ENCODE peak calls at places on chromosomes 5 and 9, in five cellular contexts. B is mammary epithelial cell, R is AG09309, I is body of pancreas, T is A549. H is an unnamed sample.

GRCh38 chr9:93918071-93918470 is 37.1 kb downstream of the BARX1 start:
- DNase-seq in T (no peak), B (no peak), I (no peak), R (no peak), H (no peak)

GRCh38 chr9:33285502-33285901 is 4.8 kb upstream of the NFX1 start:
- DNase-seq in R (no peak), T (no peak), I (no peak), B (no peak), H (peak)

GRCh38 chr9:83304686-83305085 is 233.5 kb downstream of the FRMD3 start:
- DNase-seq in I (peak), B (no peak), R (peak), T (no peak), H (no peak)

GRCh38 chr9:91210318-91210717 is 151.4 kb downstream of the AUH start:
- DNase-seq in T (no peak), R (no peak), I (no peak), B (no peak), H (no peak)

GRCh38 chr5:172585114-172585513 is 55.9 kb upstream of the NEURL1B start:
- DNase-seq in T (no peak), I (no peak), R (no peak), B (no peak), H (no peak)

GRCh38 chr9:6833518-6834192 is 75.9 kb downstream of the KDM4C start:
- DNase-seq in I (no peak), B (no peak), T (peak), R (no peak), H (peak)

GRCh38 chr9:18379073-18379811 is 94.7 kb upstream of the ADAMTSL1 start:
- DNase-seq in T (peak), R (peak), B (peak), I (no peak), H (peak)

GRCh38 chr5:33997331-33997983 is 10.4 kb downstream of the AMACR start:
- DNase-seq in I (peak), R (peak), B (peak), T (peak), H (peak)

GRCh38 chr5:148788636-148789035 is 37.8 kb upstream of the ADRB2 start:
- DNase-seq in R (no peak), I (no peak), B (no peak), T (no peak), H (peak)

DNA sequence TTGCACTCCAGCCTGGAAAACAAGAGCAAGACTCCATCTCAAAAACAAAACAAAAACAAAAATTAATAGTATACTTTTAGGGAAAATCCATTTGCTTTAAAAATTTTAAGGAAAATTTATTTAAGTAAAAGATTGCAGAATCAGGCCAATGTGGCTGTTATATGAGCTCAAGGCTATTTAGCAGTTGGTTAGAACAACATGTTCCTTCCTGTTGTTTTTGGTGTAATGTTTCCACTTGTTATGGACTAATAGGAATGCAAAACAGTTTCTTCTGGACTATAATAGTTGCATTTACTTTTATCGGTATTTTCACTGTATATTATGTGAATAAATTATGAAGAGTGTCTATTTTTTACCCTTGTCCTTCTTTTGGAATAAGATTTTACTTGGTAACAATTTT is 3.0 kb upstream of the CDC42SE2 start:
- DNase-seq in I (no peak), T (no peak), B (no peak), R (no peak), H (peak)
- H3K4me3 ChIP-seq in I (no peak), T (no peak), B (no peak), R (no peak), H (no peak)

GRCh38 chr5:79146352-79146751 is 34.7 kb downstream of the BHMT start:
- DNase-seq in T (no peak), R (peak), I (no peak), B (peak), H (peak)

GRCh38 chr5:79149432-79149831 is 37.8 kb downstream of the BHMT start:
- DNase-seq in R (no peak), B (peak), T (no peak), I (no peak), H (peak)

GRCh38 chr5:79147076-79147475 is 35.5 kb downstream of the BHMT start:
- DNase-seq in T (no peak), R (no peak), I (no peak), B (no peak), H (no peak)

GRCh38 chr5:79140553-79140952 is 28.9 kb downstream of the BHMT start:
- DNase-seq in B (no peak), T (no peak), R (no peak), I (no peak), H (no peak)

DNA sequence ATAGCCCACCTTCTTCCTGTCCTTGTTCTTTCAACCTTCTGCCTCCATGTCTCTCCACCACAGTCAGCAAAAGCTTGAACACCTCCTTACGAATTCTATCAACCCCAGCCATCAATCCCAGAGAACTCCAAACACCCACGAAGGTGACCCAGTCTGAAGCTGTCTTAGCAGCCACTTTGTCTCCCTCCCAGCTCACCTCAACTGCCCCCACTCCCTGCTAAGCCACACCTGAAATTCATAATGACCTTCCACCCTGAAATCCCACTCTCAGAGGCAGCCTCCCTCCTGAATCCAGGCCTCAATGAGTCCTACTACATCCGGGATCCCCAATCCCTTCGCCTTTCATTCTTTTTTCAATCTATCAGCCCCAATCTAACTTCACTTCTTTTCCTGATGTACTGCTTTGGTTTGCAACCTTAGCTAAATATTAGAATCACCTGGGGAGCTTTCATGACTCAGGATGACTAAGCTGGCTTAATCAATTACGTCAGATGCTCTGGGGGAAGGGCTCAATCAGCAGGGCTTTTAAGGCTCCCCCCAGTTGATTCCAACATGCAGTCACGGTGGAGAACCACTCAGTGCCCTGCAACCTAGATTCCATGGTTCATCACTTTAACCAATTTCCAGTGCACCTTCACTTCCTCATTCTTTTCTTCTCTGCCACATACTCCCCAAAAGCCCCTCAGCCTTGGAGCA is 32.2 kb downstream of the BHMT start:
- DNase-seq in B (peak), I (no peak), T (peak), R (no peak), H (peak)
- H3K4me3 ChIP-seq in B (no peak), I (no peak), T (no peak), R (no peak), H (no peak)

DNA sequence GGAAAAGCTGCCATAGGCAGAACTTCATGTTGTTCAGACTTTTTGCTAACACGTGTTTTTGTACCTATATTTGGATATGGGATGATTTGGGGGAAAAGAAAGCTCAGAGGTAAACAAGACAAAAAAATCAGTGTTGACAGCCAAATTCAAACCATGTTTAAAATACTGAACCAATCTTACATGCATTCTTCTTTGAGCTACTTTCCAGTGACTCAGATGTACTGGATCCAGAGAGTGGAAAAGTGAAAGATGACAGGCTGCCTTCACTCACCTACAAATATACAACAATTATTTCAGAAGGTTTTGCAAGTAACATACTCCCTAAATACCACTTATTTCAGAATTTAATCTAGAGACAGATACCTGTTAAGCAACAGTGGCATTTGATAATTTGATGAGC is 165.7 kb downstream of the MPDZ start:
- DNase-seq in R (no peak), T (no peak), B (no peak), I (no peak), H (peak)
- H3K4me3 ChIP-seq in R (no peak), T (no peak), B (no peak), I (no peak), H (no peak)

GRCh38 chr9:35518212-35518917 is 28.5 kb downstream of the RUSC2 start:
- DNase-seq in T (peak), R (peak), I (peak), B (peak), H (peak)
- H3K4me3 ChIP-seq in T (no peak), R (no peak), I (no peak), B (no peak), H (no peak)

GRCh38 chr9:73807956-73808355 is 656.3 kb downstream of the ANXA1 start:
- DNase-seq in T (no peak), B (peak), I (no peak), R (no peak), H (peak)
- H3K4me3 ChIP-seq in T (no peak), B (no peak), I (no peak), R (no peak), H (no peak)

GRCh38 chr5:62375627-62376026 is 28.1 kb downstream of the DIMT1 start:
- DNase-seq in R (no peak), T (no peak), B (no peak), I (no peak), H (no peak)
- H3K4me3 ChIP-seq in R (no peak), T (no peak), B (no peak), I (no peak), H (no peak)

GRCh38 chr9:73133921-73134407 is 17.7 kb upstream of the ANXA1 start:
- DNase-seq in I (no peak), R (no peak), T (peak), B (peak), H (peak)

GRCh38 chr9:73129941-73130695 is 21.5 kb upstream of the ANXA1 start:
- DNase-seq in I (no peak), B (no peak), R (no peak), T (no peak), H (no peak)

GRCh38 chr9:73133042-73133651 is 18.5 kb upstream of the ANXA1 start:
- DNase-seq in B (no peak), I (no peak), T (no peak), R (no peak), H (no peak)

GRCh38 chr9:73131376-73131775 is 20.3 kb upstream of the ANXA1 start:
- DNase-seq in R (no peak), B (peak), T (no peak), I (no peak), H (no peak)

DNA sequence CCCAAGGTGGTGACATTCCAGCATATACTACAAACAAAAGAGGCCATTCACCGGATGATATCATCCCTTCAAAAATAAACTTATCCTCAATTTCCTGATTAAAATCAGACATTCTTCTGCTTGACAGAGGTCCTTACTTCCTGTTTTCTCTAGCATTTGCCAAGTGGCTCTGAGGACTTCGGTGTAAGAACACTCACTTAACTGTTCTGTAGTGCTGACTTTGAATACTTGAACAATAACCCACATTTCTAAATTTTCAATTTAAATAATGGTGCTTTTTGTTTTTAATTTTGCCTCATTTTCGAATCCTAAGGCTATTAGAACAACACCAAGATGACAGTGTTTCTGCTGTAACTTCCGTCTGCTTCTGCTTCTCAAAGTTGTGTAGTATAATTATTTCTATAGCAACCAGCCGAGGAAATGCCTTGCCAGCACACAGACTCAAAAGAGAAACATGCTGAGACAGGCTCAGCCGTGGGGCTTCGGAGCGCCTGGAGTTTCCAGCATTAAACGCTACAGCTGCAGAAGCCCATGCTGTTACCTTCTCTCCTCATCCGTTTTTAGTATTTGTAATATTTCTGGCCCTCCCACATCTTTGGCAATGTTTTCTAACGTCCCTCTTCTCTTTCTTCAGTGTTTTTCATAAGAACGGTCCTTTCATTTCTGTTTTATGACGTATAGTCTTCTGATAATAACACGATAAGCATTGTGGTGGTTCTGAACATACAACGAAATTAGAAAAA is 19.5 kb upstream of the ANXA1 start:
- DNase-seq in R (no peak), I (peak), T (peak), B (peak), H (peak)
- H3K4me3 ChIP-seq in R (peak), I (peak), T (peak), B (peak), H (peak)

H was measured in epithelial cell of esophagus.